ENCODE peak calls at places on chromosomes 12 and 14, in ten cellular contexts. A, U, W, C, D, I, K, E, O and L are unnamed samples.

GRCh38 chr14:105060751-105061427 is 4.3 kb downstream of the GPR132 start:
- DNase-seq in A (peak), U (peak), W (no peak), C (no peak), D (no peak), I (no peak), K (peak), E (peak), O (no peak), L (no peak)

GRCh38 chr14:55255979-55256378 is 15.2 kb upstream of the FBXO34 start:
- DNase-seq in A (no peak), U (no peak), W (no peak), C (no peak), D (no peak), I (no peak), K (no peak), E (no peak), O (no peak), L (no peak)

GRCh38 chr14:59022144-59022543 is 166.3 kb upstream of the DAAM1 start:
- DNase-seq in A (no peak), U (peak), W (no peak), C (no peak), D (no peak), I (no peak), K (no peak), E (no peak), O (no peak), L (no peak)

GRCh38 chr14:104132981-104133380 is 5.4 kb upstream of the KIF26A start:
- DNase-seq in A (no peak), U (peak), W (no peak), C (no peak), D (no peak), I (no peak), K (peak), E (no peak), O (no peak), L (no peak)

GRCh38 chr14:92676448-92677086 is 71.9 kb downstream of the LGMN start:
- DNase-seq in A (no peak), U (peak), W (no peak), C (no peak), D (no peak), I (no peak), K (no peak), E (no peak), O (no peak), L (no peak)

GRCh38 chr12:23002381-23002780 is 377.4 kb downstream of the ETNK1 start:
- DNase-seq in A (no peak), U (no peak), W (no peak), C (no peak), D (no peak), I (no peak), K (no peak), E (no peak), O (no peak), L (no peak)

GRCh38 chr12:6765048-6765633 is 1.0 kb upstream of the PTMS start:
- DNase-seq in A (peak), U (no peak), W (peak), C (peak), D (no peak), I (peak), K (no peak), E (no peak), O (no peak), L (no peak)

GRCh38 chr12:113756609-113757008 is 209.5 kb downstream of the RBM19 start:
- DNase-seq in A (no peak), U (no peak), W (no peak), C (no peak), D (no peak), I (no peak), K (no peak), E (no peak), O (no peak), L (no peak)

GRCh38 chr14:68564826-68565760 is 227.8 kb downstream of the ZFP36L1 start:
- DNase-seq in A (peak), U (peak), W (no peak), C (no peak), D (no peak), I (peak), K (no peak), E (no peak), O (no peak), L (no peak)

GRCh38 chr14:78259831-78260230 is 89.7 kb downstream of the NRXN3 start:
- DNase-seq in A (no peak), U (no peak), W (no peak), C (no peak), D (no peak), I (no peak), K (no peak), E (no peak), O (no peak), L (no peak)

GRCh38 chr12:65568517-65568916 is 255.8 kb upstream of the HMGA2 start:
- DNase-seq in A (no peak), U (no peak), W (no peak), C (no peak), D (no peak), I (peak), K (no peak), E (no peak), O (no peak), L (no peak)

GRCh38 chr12:21788089-21788983 is 13.8 kb upstream of the KCNJ8 start:
- DNase-seq in A (no peak), U (no peak), W (no peak), C (no peak), D (no peak), I (no peak), K (no peak), E (no peak), O (no peak), L (no peak)

GRCh38 chr12:22016982-22017381 is 29.0 kb upstream of the CMAS start:
- DNase-seq in A (no peak), U (no peak), W (no peak), C (no peak), D (no peak), I (no peak), K (no peak), E (no peak), O (no peak), L (no peak)

GRCh38 chr14:56294125-56294524 is 175.9 kb downstream of the PELI2 start:
- DNase-seq in A (no peak), U (no peak), W (no peak), C (no peak), D (no peak), I (no peak), K (no peak), E (no peak), O (no peak), L (no peak)

GRCh38 chr12:63905523-63905922 is 61.0 kb downstream of the SRGAP1 start:
- DNase-seq in A (no peak), U (no peak), W (no peak), C (no peak), D (no peak), I (peak), K (no peak), E (no peak), O (no peak), L (no peak)

GRCh38 chr14:21016791-21017190 is 8.1 kb downstream of the NDRG2 start:
- DNase-seq in A (no peak), U (no peak), W (no peak), C (no peak), D (no peak), I (no peak), K (no peak), E (no peak), O (no peak), L (no peak)

GRCh38 chr12:52523825-52524224 is 3.6 kb upstream of the KRT5 start:
- DNase-seq in A (no peak), U (no peak), W (no peak), C (no peak), D (no peak), I (peak), K (no peak), E (no peak), O (no peak), L (no peak)

GRCh38 chr12:75481774-75482173 is 1.2 kb downstream of the GLIPR1 start:
- DNase-seq in A (peak), U (no peak), W (no peak), C (no peak), D (no peak), I (peak), K (no peak), E (no peak), O (no peak), L (no peak)

GRCh38 chr12:54522213-54522612 is 24.7 kb downstream of the NCKAP1L start:
- DNase-seq in A (peak), U (peak), W (no peak), C (no peak), D (no peak), I (peak), K (no peak), E (no peak), O (no peak), L (no peak)

GRCh38 chr12:18932715-18933114 is 194.8 kb downstream of the CAPZA3 start:
- DNase-seq in A (peak), U (no peak), W (no peak), C (no peak), D (no peak), I (no peak), K (no peak), E (no peak), O (no peak), L (no peak)

GRCh38 chr14:34548472-34548981 is 9.0 kb upstream of the EAPP start:
- DNase-seq in A (no peak), U (no peak), W (no peak), C (no peak), D (no peak), I (peak), K (no peak), E (no peak), O (no peak), L (no peak)

GRCh38 chr12:113949321-113950305 is 16.5 kb downstream of the RBM19 start:
- DNase-seq in A (no peak), U (no peak), W (no peak), C (no peak), D (no peak), I (no peak), K (no peak), E (no peak), O (no peak), L (no peak)

GRCh38 chr12:52266514-52266913 is 7.9 kb upstream of the KRT86 start:
- DNase-seq in A (no peak), U (no peak), W (no peak), C (no peak), D (no peak), I (no peak), K (no peak), E (no peak), O (no peak), L (no peak)

GRCh38 chr12:1880153-1880845 is 38.2 kb downstream of the CACNA2D4 start:
- DNase-seq in A (no peak), U (no peak), W (no peak), C (no peak), D (no peak), I (no peak), K (no peak), E (no peak), O (no peak), L (no peak)

GRCh38 chr14:100536721-100537700 is 50.2 kb downstream of the BEGAIN start:
- DNase-seq in A (no peak), U (peak), W (no peak), C (no peak), D (no peak), I (no peak), K (peak), E (no peak), O (no peak), L (no peak)

GRCh38 chr14:58805605-58806358 is 168.0 kb downstream of the DACT1 start:
- DNase-seq in A (peak), U (no peak), W (peak), C (peak), D (no peak), I (no peak), K (no peak), E (no peak), O (no peak), L (no peak)

GRCh38 chr12:69342407-69342806 is 5.8 kb upstream of the LYZ start:
- DNase-seq in A (no peak), U (no peak), W (no peak), C (no peak), D (no peak), I (no peak), K (no peak), E (no peak), O (no peak), L (no peak)

GRCh38 chr14:103730490-103731035 is 15.0 kb downstream of the ZFYVE21 start:
- DNase-seq in A (no peak), U (no peak), W (no peak), C (no peak), D (no peak), I (no peak), K (peak), E (no peak), O (no peak), L (no peak)

GRCh38 chr12:98812225-98812624 is 167.1 kb downstream of the APAF1 start:
- DNase-seq in A (no peak), U (no peak), W (no peak), C (no peak), D (no peak), I (no peak), K (no peak), E (no peak), O (no peak), L (no peak)

GRCh38 chr12:31622038-31622437 is 31.1 kb upstream of the DENND5B start:
- DNase-seq in A (no peak), U (no peak), W (no peak), C (no peak), D (no peak), I (no peak), K (no peak), E (no peak), O (no peak), L (no peak)

GRCh38 chr14:50577983-50578382 is 18.0 kb downstream of the ATL1 start:
- DNase-seq in A (no peak), U (no peak), W (no peak), C (no peak), D (no peak), I (no peak), K (no peak), E (no peak), O (no peak), L (no peak)

GRCh38 chr14:61146896-61147295 is 134.2 kb downstream of the TMEM30B start:
- DNase-seq in A (no peak), U (no peak), W (no peak), C (no peak), D (no peak), I (no peak), K (no peak), E (no peak), O (no peak), L (no peak)

GRCh38 chr12:124624823-124625222 is 57.4 kb upstream of the NCOR2 start:
- DNase-seq in A (no peak), U (no peak), W (no peak), C (no peak), D (no peak), I (no peak), K (no peak), E (no peak), O (no peak), L (no peak)

GRCh38 chr14:91891081-91891480 is 23.7 kb upstream of the TC2N start:
- DNase-seq in A (no peak), U (no peak), W (no peak), C (no peak), D (no peak), I (no peak), K (no peak), E (no peak), O (no peak), L (no peak)

GRCh38 chr12:115569694-115570093 is 707.8 kb downstream of the MED13L start:
- DNase-seq in A (no peak), U (no peak), W (peak), C (no peak), D (no peak), I (no peak), K (no peak), E (no peak), O (no peak), L (no peak)

GRCh38 chr12:14723763-14724162 is 27.4 kb upstream of the GUCY2C start:
- DNase-seq in A (peak), U (peak), W (no peak), C (no peak), D (peak), I (peak), K (peak), E (peak), O (no peak), L (peak)

GRCh38 chr12:42402821-42403411 is 76.9 kb downstream of the PPHLN1 start:
- DNase-seq in A (no peak), U (no peak), W (no peak), C (no peak), D (no peak), I (no peak), K (no peak), E (no peak), O (no peak), L (no peak)

GRCh38 chr14:54709444-54709843 is 142.5 kb downstream of the SAMD4A start:
- DNase-seq in A (no peak), U (no peak), W (no peak), C (no peak), D (no peak), I (no peak), K (no peak), E (no peak), O (no peak), L (no peak)